ENCODE peak calls at places on chromosomes 3 and 15, in nine cellular contexts. One of them, this sample, is unnamed.

GRCh38 chr15:90497912-90498311 is 31.8 kb upstream of the CRTC3 start:
- DNase-seq in kidney glomerular epithelial cell: no peak
- DNase-seq in AG04450: no peak
- DNase-seq in choroid plexus epithelial cell: no peak
- DNase-seq in fibroblast of mammary gland: no peak
- DNase-seq in H54: no peak
- DNase-seq in A549: no peak
- DNase-seq in left ventricle myocardium inferior: no peak
- DNase-seq in activated CD4-positive, alpha-beta T cell treated with anti-CD3 and anti-CD28 coated beads for 24 hours: no peak
- DNase-seq in this sample: no peak

GRCh38 chr3:52085883-52086282 is 29.5 kb upstream of the DUSP7 start:
- DNase-seq in kidney glomerular epithelial cell: no peak
- DNase-seq in AG04450: no peak
- DNase-seq in choroid plexus epithelial cell: no peak
- DNase-seq in fibroblast of mammary gland: no peak
- DNase-seq in H54: no peak
- DNase-seq in A549: no peak
- DNase-seq in left ventricle myocardium inferior: no peak
- DNase-seq in activated CD4-positive, alpha-beta T cell treated with anti-CD3 and anti-CD28 coated beads for 24 hours: no peak
- DNase-seq in this sample: no peak

GRCh38 chr3:46926871-46927717 is 49.5 kb downstream of the CCDC12 start:
- DNase-seq in kidney glomerular epithelial cell: no peak
- DNase-seq in AG04450: no peak
- DNase-seq in choroid plexus epithelial cell: no peak
- DNase-seq in fibroblast of mammary gland: no peak
- DNase-seq in H54: no peak
- DNase-seq in A549: no peak
- DNase-seq in left ventricle myocardium inferior: no peak
- DNase-seq in activated CD4-positive, alpha-beta T cell treated with anti-CD3 and anti-CD28 coated beads for 24 hours: no peak
- DNase-seq in this sample: no peak

GRCh38 chr15:34610388-34610787 is 26.9 kb upstream of the GOLGA8B start:
- DNase-seq in kidney glomerular epithelial cell: peak
- DNase-seq in AG04450: no peak
- DNase-seq in choroid plexus epithelial cell: peak
- DNase-seq in fibroblast of mammary gland: peak
- DNase-seq in H54: no peak
- DNase-seq in A549: peak
- DNase-seq in left ventricle myocardium inferior: no peak
- DNase-seq in activated CD4-positive, alpha-beta T cell treated with anti-CD3 and anti-CD28 coated beads for 24 hours: no peak
- DNase-seq in this sample: peak

GRCh38 chr3:52860424-52860768 is 25.6 kb upstream of the MUSTN1 start:
- DNase-seq in kidney glomerular epithelial cell: no peak
- DNase-seq in AG04450: no peak
- DNase-seq in choroid plexus epithelial cell: peak
- DNase-seq in fibroblast of mammary gland: no peak
- DNase-seq in H54: no peak
- DNase-seq in A549: no peak
- DNase-seq in left ventricle myocardium inferior: no peak
- DNase-seq in activated CD4-positive, alpha-beta T cell treated with anti-CD3 and anti-CD28 coated beads for 24 hours: no peak
- DNase-seq in this sample: no peak

GRCh38 chr3:135801018-135801417 is 164.5 kb upstream of the PPP2R3A start:
- DNase-seq in kidney glomerular epithelial cell: no peak
- DNase-seq in AG04450: no peak
- DNase-seq in choroid plexus epithelial cell: no peak
- DNase-seq in fibroblast of mammary gland: no peak
- DNase-seq in H54: no peak
- DNase-seq in A549: no peak
- DNase-seq in left ventricle myocardium inferior: no peak
- DNase-seq in activated CD4-positive, alpha-beta T cell treated with anti-CD3 and anti-CD28 coated beads for 24 hours: no peak
- DNase-seq in this sample: no peak

GRCh38 chr15:80779658-80780415 is 667 bp downstream of the CEMIP start:
- DNase-seq in kidney glomerular epithelial cell: no peak
- DNase-seq in AG04450: no peak
- DNase-seq in choroid plexus epithelial cell: peak
- DNase-seq in fibroblast of mammary gland: peak
- DNase-seq in H54: no peak
- DNase-seq in A549: peak
- DNase-seq in left ventricle myocardium inferior: no peak
- DNase-seq in activated CD4-positive, alpha-beta T cell treated with anti-CD3 and anti-CD28 coated beads for 24 hours: no peak
- DNase-seq in this sample: no peak

GRCh38 chr15:87755226-87755625 is 501.3 kb downstream of the NTRK3 start:
- DNase-seq in kidney glomerular epithelial cell: no peak
- DNase-seq in AG04450: no peak
- DNase-seq in choroid plexus epithelial cell: no peak
- DNase-seq in fibroblast of mammary gland: no peak
- DNase-seq in H54: peak
- DNase-seq in A549: no peak
- DNase-seq in left ventricle myocardium inferior: no peak
- DNase-seq in activated CD4-positive, alpha-beta T cell treated with anti-CD3 and anti-CD28 coated beads for 24 hours: no peak
- DNase-seq in this sample: no peak

GRCh38 chr3:170410428-170411029 is 8.1 kb upstream of the CLDN11 start:
- DNase-seq in kidney glomerular epithelial cell: peak
- DNase-seq in AG04450: no peak
- DNase-seq in choroid plexus epithelial cell: peak
- DNase-seq in fibroblast of mammary gland: peak
- DNase-seq in H54: no peak
- DNase-seq in A549: peak
- DNase-seq in left ventricle myocardium inferior: no peak
- DNase-seq in activated CD4-positive, alpha-beta T cell treated with anti-CD3 and anti-CD28 coated beads for 24 hours: no peak
- DNase-seq in this sample: peak

GRCh38 chr3:120021523-120021922 is 72.7 kb downstream of the GSK3B start:
- DNase-seq in kidney glomerular epithelial cell: no peak
- DNase-seq in AG04450: no peak
- DNase-seq in choroid plexus epithelial cell: peak
- DNase-seq in fibroblast of mammary gland: peak
- DNase-seq in H54: no peak
- DNase-seq in A549: no peak
- DNase-seq in left ventricle myocardium inferior: no peak
- DNase-seq in activated CD4-positive, alpha-beta T cell treated with anti-CD3 and anti-CD28 coated beads for 24 hours: no peak
- DNase-seq in this sample: no peak

GRCh38 chr15:35330921-35331320 is 215.0 kb downstream of the DPH6 start:
- DNase-seq in kidney glomerular epithelial cell: no peak
- DNase-seq in AG04450: no peak
- DNase-seq in choroid plexus epithelial cell: no peak
- DNase-seq in fibroblast of mammary gland: no peak
- DNase-seq in H54: no peak
- DNase-seq in A549: no peak
- DNase-seq in left ventricle myocardium inferior: no peak
- DNase-seq in activated CD4-positive, alpha-beta T cell treated with anti-CD3 and anti-CD28 coated beads for 24 hours: no peak
- DNase-seq in this sample: no peak

GRCh38 chr3:141426404-141427034 is 58.2 kb downstream of the ZBTB38 start:
- DNase-seq in kidney glomerular epithelial cell: peak
- DNase-seq in AG04450: no peak
- DNase-seq in choroid plexus epithelial cell: peak
- DNase-seq in fibroblast of mammary gland: peak
- DNase-seq in H54: no peak
- DNase-seq in A549: peak
- DNase-seq in left ventricle myocardium inferior: peak
- DNase-seq in activated CD4-positive, alpha-beta T cell treated with anti-CD3 and anti-CD28 coated beads for 24 hours: no peak
- DNase-seq in this sample: no peak

GRCh38 chr3:181694805-181695660 is 16.7 kb upstream of the SOX2 start:
- DNase-seq in kidney glomerular epithelial cell: no peak
- DNase-seq in AG04450: no peak
- DNase-seq in choroid plexus epithelial cell: no peak
- DNase-seq in fibroblast of mammary gland: peak
- DNase-seq in H54: no peak
- DNase-seq in A549: no peak
- DNase-seq in left ventricle myocardium inferior: peak
- DNase-seq in activated CD4-positive, alpha-beta T cell treated with anti-CD3 and anti-CD28 coated beads for 24 hours: no peak
- DNase-seq in this sample: no peak

GRCh38 chr3:146184616-146185015 is 23.6 kb upstream of the PLOD2 start:
- DNase-seq in kidney glomerular epithelial cell: peak
- DNase-seq in AG04450: no peak
- DNase-seq in choroid plexus epithelial cell: peak
- DNase-seq in fibroblast of mammary gland: peak
- DNase-seq in H54: no peak
- DNase-seq in A549: peak
- DNase-seq in left ventricle myocardium inferior: no peak
- DNase-seq in activated CD4-positive, alpha-beta T cell treated with anti-CD3 and anti-CD28 coated beads for 24 hours: no peak
- DNase-seq in this sample: peak

GRCh38 chr3:40078590-40078989 is 230.9 kb upstream of the EIF1B start:
- DNase-seq in kidney glomerular epithelial cell: no peak
- DNase-seq in AG04450: no peak
- DNase-seq in choroid plexus epithelial cell: no peak
- DNase-seq in fibroblast of mammary gland: no peak
- DNase-seq in H54: no peak
- DNase-seq in A549: no peak
- DNase-seq in left ventricle myocardium inferior: no peak
- DNase-seq in activated CD4-positive, alpha-beta T cell treated with anti-CD3 and anti-CD28 coated beads for 24 hours: no peak
- DNase-seq in this sample: no peak

GRCh38 chr15:53591041-53591440 is 168.4 kb downstream of the WDR72 start:
- DNase-seq in kidney glomerular epithelial cell: peak
- DNase-seq in AG04450: no peak
- DNase-seq in choroid plexus epithelial cell: no peak
- DNase-seq in fibroblast of mammary gland: no peak
- DNase-seq in H54: no peak
- DNase-seq in A549: peak
- DNase-seq in left ventricle myocardium inferior: no peak
- DNase-seq in activated CD4-positive, alpha-beta T cell treated with anti-CD3 and anti-CD28 coated beads for 24 hours: no peak
- DNase-seq in this sample: no peak

GRCh38 chr15:98896002-98896721 is 111.4 kb downstream of the PGPEP1L start:
- DNase-seq in kidney glomerular epithelial cell: peak
- DNase-seq in AG04450: peak
- DNase-seq in choroid plexus epithelial cell: peak
- DNase-seq in fibroblast of mammary gland: peak
- DNase-seq in H54: no peak
- DNase-seq in A549: peak
- DNase-seq in left ventricle myocardium inferior: no peak
- DNase-seq in activated CD4-positive, alpha-beta T cell treated with anti-CD3 and anti-CD28 coated beads for 24 hours: no peak
- DNase-seq in this sample: no peak

GRCh38 chr3:136750922-136751258 is 1.3 kb downstream of the STAG1 start:
- DNase-seq in kidney glomerular epithelial cell: no peak
- DNase-seq in AG04450: peak
- DNase-seq in choroid plexus epithelial cell: peak
- DNase-seq in fibroblast of mammary gland: peak
- DNase-seq in H54: no peak
- DNase-seq in A549: no peak
- DNase-seq in left ventricle myocardium inferior: no peak
- DNase-seq in activated CD4-positive, alpha-beta T cell treated with anti-CD3 and anti-CD28 coated beads for 24 hours: no peak
- DNase-seq in this sample: no peak

GRCh38 chr15:100043069-100043641 is 298.6 kb downstream of the ADAMTS17 start:
- DNase-seq in kidney glomerular epithelial cell: peak
- DNase-seq in AG04450: no peak
- DNase-seq in choroid plexus epithelial cell: peak
- DNase-seq in fibroblast of mammary gland: peak
- DNase-seq in H54: peak
- DNase-seq in A549: peak
- DNase-seq in left ventricle myocardium inferior: no peak
- DNase-seq in activated CD4-positive, alpha-beta T cell treated with anti-CD3 and anti-CD28 coated beads for 24 hours: no peak
- DNase-seq in this sample: peak

GRCh38 chr3:196144383-196145105 is 62.7 kb upstream of the TFRC start:
- DNase-seq in kidney glomerular epithelial cell: peak
- DNase-seq in AG04450: peak
- DNase-seq in choroid plexus epithelial cell: peak
- DNase-seq in fibroblast of mammary gland: peak
- DNase-seq in H54: peak
- DNase-seq in A549: no peak
- DNase-seq in left ventricle myocardium inferior: no peak
- DNase-seq in activated CD4-positive, alpha-beta T cell treated with anti-CD3 and anti-CD28 coated beads for 24 hours: no peak
- DNase-seq in this sample: no peak

GRCh38 chr3:11089931-11090330 is 64.4 kb upstream of the HRH1 start:
- DNase-seq in kidney glomerular epithelial cell: no peak
- DNase-seq in AG04450: no peak
- DNase-seq in choroid plexus epithelial cell: no peak
- DNase-seq in fibroblast of mammary gland: peak
- DNase-seq in H54: no peak
- DNase-seq in A549: no peak
- DNase-seq in left ventricle myocardium inferior: no peak
- DNase-seq in activated CD4-positive, alpha-beta T cell treated with anti-CD3 and anti-CD28 coated beads for 24 hours: no peak
- DNase-seq in this sample: no peak

GRCh38 chr3:51045006-51045405 is 340.1 kb upstream of the MANF start:
- DNase-seq in kidney glomerular epithelial cell: no peak
- DNase-seq in AG04450: no peak
- DNase-seq in choroid plexus epithelial cell: no peak
- DNase-seq in fibroblast of mammary gland: no peak
- DNase-seq in H54: no peak
- DNase-seq in A549: no peak
- DNase-seq in left ventricle myocardium inferior: no peak
- DNase-seq in activated CD4-positive, alpha-beta T cell treated with anti-CD3 and anti-CD28 coated beads for 24 hours: no peak
- DNase-seq in this sample: no peak

GRCh38 chr3:113794526-113794925 is 44.1 kb upstream of the GRAMD1C start:
- DNase-seq in kidney glomerular epithelial cell: no peak
- DNase-seq in AG04450: no peak
- DNase-seq in choroid plexus epithelial cell: no peak
- DNase-seq in fibroblast of mammary gland: no peak
- DNase-seq in H54: no peak
- DNase-seq in A549: no peak
- DNase-seq in left ventricle myocardium inferior: no peak
- DNase-seq in activated CD4-positive, alpha-beta T cell treated with anti-CD3 and anti-CD28 coated beads for 24 hours: no peak
- DNase-seq in this sample: no peak

GRCh38 chr15:92451225-92451825 is 57.6 kb downstream of the ST8SIA2 start:
- DNase-seq in kidney glomerular epithelial cell: no peak
- DNase-seq in AG04450: peak
- DNase-seq in choroid plexus epithelial cell: peak
- DNase-seq in fibroblast of mammary gland: peak
- DNase-seq in H54: no peak
- DNase-seq in A549: peak
- DNase-seq in left ventricle myocardium inferior: no peak
- DNase-seq in activated CD4-positive, alpha-beta T cell treated with anti-CD3 and anti-CD28 coated beads for 24 hours: no peak
- DNase-seq in this sample: no peak

GRCh38 chr3:12148183-12148940 is 10.3 kb downstream of the TIMP4 start:
- DNase-seq in kidney glomerular epithelial cell: no peak
- DNase-seq in AG04450: no peak
- DNase-seq in choroid plexus epithelial cell: peak
- DNase-seq in fibroblast of mammary gland: peak
- DNase-seq in H54: no peak
- DNase-seq in A549: no peak
- DNase-seq in left ventricle myocardium inferior: peak
- DNase-seq in activated CD4-positive, alpha-beta T cell treated with anti-CD3 and anti-CD28 coated beads for 24 hours: no peak
- DNase-seq in this sample: no peak

GRCh38 chr3:66468016-66468735 is 32.6 kb downstream of the LRIG1 start:
- DNase-seq in kidney glomerular epithelial cell: no peak
- DNase-seq in AG04450: no peak
- DNase-seq in choroid plexus epithelial cell: peak
- DNase-seq in fibroblast of mammary gland: peak
- DNase-seq in H54: no peak
- DNase-seq in A549: no peak
- DNase-seq in left ventricle myocardium inferior: no peak
- DNase-seq in activated CD4-positive, alpha-beta T cell treated with anti-CD3 and anti-CD28 coated beads for 24 hours: no peak
- DNase-seq in this sample: no peak

GRCh38 chr15:60363024-60363674 is 34.6 kb downstream of the ANXA2 start:
- DNase-seq in kidney glomerular epithelial cell: no peak
- DNase-seq in AG04450: no peak
- DNase-seq in choroid plexus epithelial cell: no peak
- DNase-seq in fibroblast of mammary gland: no peak
- DNase-seq in H54: no peak
- DNase-seq in A549: peak
- DNase-seq in left ventricle myocardium inferior: no peak
- DNase-seq in activated CD4-positive, alpha-beta T cell treated with anti-CD3 and anti-CD28 coated beads for 24 hours: no peak
- DNase-seq in this sample: no peak

GRCh38 chr3:126931806-126932187 is 51.1 kb upstream of the PLXNA1 start:
- DNase-seq in kidney glomerular epithelial cell: no peak
- DNase-seq in AG04450: no peak
- DNase-seq in choroid plexus epithelial cell: no peak
- DNase-seq in fibroblast of mammary gland: no peak
- DNase-seq in H54: no peak
- DNase-seq in A549: no peak
- DNase-seq in left ventricle myocardium inferior: no peak
- DNase-seq in activated CD4-positive, alpha-beta T cell treated with anti-CD3 and anti-CD28 coated beads for 24 hours: no peak
- DNase-seq in this sample: no peak